ENCODE peak calls at places on chromosomes 3 and 15, in four cellular contexts. V, A, K and J are unnamed samples.

GRCh38 chr3:71247221-71247947 is 336.1 kb downstream of the FOXP1 start:
- DNase-seq in A (no peak), V (peak), K (peak), J (no peak)

GRCh38 chr3:16665282-16665741 is 60.1 kb upstream of the DAZL start:
- DNase-seq in V (peak), A (no peak), K (peak), J (no peak)

GRCh38 chr3:49867871-49868321 is 1.8 kb downstream of the CAMKV start:
- DNase-seq in A (peak), V (peak), K (peak), J (no peak)

GRCh38 chr3:168249539-168250414 is 154.1 kb upstream of the GOLIM4 start:
- DNase-seq in A (peak), K (peak), V (peak), J (peak)

GRCh38 chr3:120423432-120423831 is 27.4 kb downstream of the FSTL1 start:
- DNase-seq in V (no peak), A (no peak), K (no peak), J (no peak)

GRCh38 chr3:72791132-72791531 is 57.1 kb downstream of the SHQ1 start:
- DNase-seq in V (no peak), K (no peak), A (no peak), J (no peak)

GRCh38 chr3:123143669-123144411 is 57.9 kb upstream of the SEC22A start:
- DNase-seq in K (peak), A (no peak), V (peak), J (no peak)

GRCh38 chr3:186414735-186415419 is 52.8 kb upstream of the DGKG start:
- DNase-seq in A (peak), K (no peak), V (peak), J (peak)

GRCh38 chr3:170220871-170221270 is 1.4 kb upstream of the PRKCI start:
- DNase-seq in K (no peak), V (peak), A (peak), J (no peak)

GRCh38 chr3:56547486-56547885 is 9.5 kb upstream of the CCDC66 start:
- DNase-seq in V (no peak), A (no peak), K (no peak), J (no peak)
- TF ChIP-seq CTCF in V (peak), A (no peak), K (peak), J (no peak)

DNA sequence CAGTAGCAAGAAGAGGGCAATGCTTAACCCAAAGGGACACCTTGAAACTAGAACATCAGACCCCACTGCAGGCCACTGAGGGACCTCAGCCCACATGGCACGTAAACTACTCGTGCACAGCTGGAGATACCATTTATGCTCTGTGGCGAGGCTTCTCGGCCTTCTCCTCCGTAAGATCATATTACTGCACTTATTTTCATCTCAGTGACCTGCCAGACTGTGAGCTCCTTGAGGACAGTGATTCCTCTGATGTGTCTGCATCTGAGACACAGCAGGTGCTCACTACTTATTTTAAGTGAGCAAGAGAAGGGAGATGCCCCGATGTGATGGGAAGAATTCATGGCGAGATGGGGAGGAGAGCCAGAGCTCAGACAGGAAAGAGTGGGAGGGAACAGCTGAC is 137.6 kb downstream of the RPLP1 start:
- DNase-seq in K (no peak), V (no peak), A (no peak), J (no peak)
- H3K27ac ChIP-seq in K (no peak), V (no peak), A (no peak), J (no peak)

GRCh38 chr3:190092250-190092649 is 28.4 kb downstream of the P3H2 start:
- DNase-seq in V (peak), A (peak), K (no peak), J (peak)
- H3K4me3 ChIP-seq in V (no peak), A (peak), K (no peak), J (no peak)

DNA sequence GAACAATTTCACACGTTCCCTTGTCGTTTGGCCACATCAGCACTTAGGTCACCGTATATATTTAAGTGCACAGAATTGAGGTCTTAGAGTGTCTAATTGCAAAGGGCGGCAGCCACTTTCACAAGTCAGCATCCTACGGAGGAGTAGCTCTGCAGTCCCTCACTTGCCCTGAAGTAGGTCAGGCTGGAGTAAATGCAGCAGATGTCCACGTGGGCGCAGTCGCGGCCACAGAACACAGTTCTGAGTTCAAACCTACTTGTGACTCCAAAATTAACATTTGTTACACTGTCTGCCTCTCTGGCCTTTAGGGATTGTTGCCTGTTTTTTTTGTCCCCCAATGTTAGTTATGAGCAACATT is 85.8 kb downstream of the PDCD6IP start:
- DNase-seq in V (no peak), K (peak), A (no peak), J (no peak)
- TF ChIP-seq CTCF in V (peak), K (no peak), A (peak), J (peak)

GRCh38 chr15:85598203-85598602 is 196.5 kb downstream of the KLHL25 start:
- DNase-seq in A (peak), K (no peak), V (no peak), J (no peak)

GRCh38 chr15:85600001-85600400 is 194.7 kb downstream of the KLHL25 start:
- DNase-seq in K (no peak), V (no peak), A (no peak), J (no peak)

GRCh38 chr15:85595804-85596536 is 198.8 kb downstream of the KLHL25 start:
- DNase-seq in A (no peak), V (no peak), K (no peak), J (no peak)

GRCh38 chr15:85598718-85599398 is 195.9 kb downstream of the KLHL25 start:
- DNase-seq in A (no peak), V (no peak), K (no peak), J (no peak)

GRCh38 chr15:85597155-85597815 is 197.4 kb downstream of the KLHL25 start:
- DNase-seq in K (no peak), A (no peak), V (no peak), J (no peak)
- H3K27ac ChIP-seq in K (no peak), A (no peak), V (no peak), J (no peak)